ENCODE peak calls at places on chromosomes 6 and 20, in ten cellular contexts. One of them, this sample, is unnamed.

GRCh38 chr6:41023114-41023513 is 15.9 kb downstream of the UNC5CL start:
- DNase-seq in fibroblast of pulmonary artery: no peak
- DNase-seq in right atrium auricular region: no peak
- DNase-seq in lung: no peak
- DNase-seq in CD8-positive, alpha-beta T cell: no peak
- DNase-seq in HFFc6: no peak
- DNase-seq in uterus: no peak
- DNase-seq in progenitor cell of endocrine pancreas: no peak
- DNase-seq in thoracic aorta: no peak
- DNase-seq in prostate gland: no peak
- DNase-seq in this sample: no peak

GRCh38 chr6:40640591-40641293 is 53.6 kb upstream of the LRFN2 start:
- DNase-seq in fibroblast of pulmonary artery: peak
- DNase-seq in right atrium auricular region: no peak
- DNase-seq in lung: no peak
- DNase-seq in CD8-positive, alpha-beta T cell: peak
- DNase-seq in HFFc6: no peak
- DNase-seq in uterus: peak
- DNase-seq in progenitor cell of endocrine pancreas: no peak
- DNase-seq in thoracic aorta: no peak
- DNase-seq in prostate gland: no peak
- DNase-seq in this sample: no peak

GRCh38 chr6:17012421-17013225 is 89.2 kb upstream of the STMND1 start:
- DNase-seq in fibroblast of pulmonary artery: peak
- DNase-seq in right atrium auricular region: no peak
- DNase-seq in lung: no peak
- DNase-seq in CD8-positive, alpha-beta T cell: no peak
- DNase-seq in HFFc6: peak
- DNase-seq in uterus: peak
- DNase-seq in progenitor cell of endocrine pancreas: no peak
- DNase-seq in thoracic aorta: no peak
- DNase-seq in prostate gland: peak
- DNase-seq in this sample: no peak

GRCh38 chr20:63082308-63082938 is 75.7 kb upstream of the BHLHE23 start:
- DNase-seq in fibroblast of pulmonary artery: peak
- DNase-seq in right atrium auricular region: no peak
- DNase-seq in lung: no peak
- DNase-seq in CD8-positive, alpha-beta T cell: peak
- DNase-seq in HFFc6: no peak
- DNase-seq in uterus: no peak
- DNase-seq in progenitor cell of endocrine pancreas: peak
- DNase-seq in thoracic aorta: no peak
- DNase-seq in prostate gland: no peak
- DNase-seq in this sample: no peak

GRCh38 chr6:136791296-136792065 is 796 bp downstream of the MAP3K5 start:
- DNase-seq in fibroblast of pulmonary artery: peak
- DNase-seq in right atrium auricular region: peak
- DNase-seq in lung: peak
- DNase-seq in CD8-positive, alpha-beta T cell: peak
- DNase-seq in HFFc6: peak
- DNase-seq in uterus: peak
- DNase-seq in progenitor cell of endocrine pancreas: no peak
- DNase-seq in thoracic aorta: peak
- DNase-seq in prostate gland: peak
- DNase-seq in this sample: peak

GRCh38 chr20:9926007-9926406 is 87.1 kb upstream of the PAK5 start:
- DNase-seq in fibroblast of pulmonary artery: no peak
- DNase-seq in right atrium auricular region: no peak
- DNase-seq in lung: no peak
- DNase-seq in CD8-positive, alpha-beta T cell: no peak
- DNase-seq in HFFc6: no peak
- DNase-seq in uterus: no peak
- DNase-seq in progenitor cell of endocrine pancreas: no peak
- DNase-seq in thoracic aorta: no peak
- DNase-seq in prostate gland: no peak
- DNase-seq in this sample: no peak

GRCh38 chr6:131258816-131259476 is 123.7 kb downstream of the AKAP7 start:
- DNase-seq in fibroblast of pulmonary artery: peak
- DNase-seq in right atrium auricular region: no peak
- DNase-seq in lung: no peak
- DNase-seq in CD8-positive, alpha-beta T cell: no peak
- DNase-seq in HFFc6: no peak
- DNase-seq in uterus: no peak
- DNase-seq in progenitor cell of endocrine pancreas: no peak
- DNase-seq in thoracic aorta: no peak
- DNase-seq in prostate gland: no peak
- DNase-seq in this sample: no peak

GRCh38 chr6:113690255-113690956 is 166.7 kb upstream of the MARCKS start:
- DNase-seq in fibroblast of pulmonary artery: peak
- DNase-seq in right atrium auricular region: no peak
- DNase-seq in lung: no peak
- DNase-seq in CD8-positive, alpha-beta T cell: no peak
- DNase-seq in HFFc6: peak
- DNase-seq in uterus: no peak
- DNase-seq in progenitor cell of endocrine pancreas: no peak
- DNase-seq in thoracic aorta: no peak
- DNase-seq in prostate gland: peak
- DNase-seq in this sample: no peak

GRCh38 chr20:53386186-53386681 is 207.4 kb downstream of the ZNF217 start:
- DNase-seq in fibroblast of pulmonary artery: no peak
- DNase-seq in right atrium auricular region: no peak
- DNase-seq in lung: no peak
- DNase-seq in CD8-positive, alpha-beta T cell: no peak
- DNase-seq in HFFc6: no peak
- DNase-seq in uterus: no peak
- DNase-seq in progenitor cell of endocrine pancreas: no peak
- DNase-seq in thoracic aorta: no peak
- DNase-seq in prostate gland: no peak
- DNase-seq in this sample: no peak

GRCh38 chr20:38806855-38807655 is 1.6 kb downstream of the PPP1R16B start:
- DNase-seq in fibroblast of pulmonary artery: no peak
- DNase-seq in right atrium auricular region: no peak
- DNase-seq in lung: no peak
- DNase-seq in CD8-positive, alpha-beta T cell: peak
- DNase-seq in HFFc6: no peak
- DNase-seq in uterus: no peak
- DNase-seq in progenitor cell of endocrine pancreas: no peak
- DNase-seq in thoracic aorta: no peak
- DNase-seq in prostate gland: no peak
- DNase-seq in this sample: peak

GRCh38 chr6:113530769-113531168 is 326.4 kb upstream of the MARCKS start:
- DNase-seq in fibroblast of pulmonary artery: peak
- DNase-seq in right atrium auricular region: no peak
- DNase-seq in lung: no peak
- DNase-seq in CD8-positive, alpha-beta T cell: no peak
- DNase-seq in HFFc6: peak
- DNase-seq in uterus: no peak
- DNase-seq in progenitor cell of endocrine pancreas: no peak
- DNase-seq in thoracic aorta: no peak
- DNase-seq in prostate gland: no peak
- DNase-seq in this sample: no peak

GRCh38 chr6:157984165-157984564 is 2.5 kb downstream of the SYNJ2 start:
- DNase-seq in fibroblast of pulmonary artery: no peak
- DNase-seq in right atrium auricular region: no peak
- DNase-seq in lung: no peak
- DNase-seq in CD8-positive, alpha-beta T cell: no peak
- DNase-seq in HFFc6: no peak
- DNase-seq in uterus: no peak
- DNase-seq in progenitor cell of endocrine pancreas: no peak
- DNase-seq in thoracic aorta: no peak
- DNase-seq in prostate gland: no peak
- DNase-seq in this sample: no peak

GRCh38 chr20:208937-209566 is 18.0 kb upstream of the DEFB129 start:
- DNase-seq in fibroblast of pulmonary artery: peak
- DNase-seq in right atrium auricular region: no peak
- DNase-seq in lung: no peak
- DNase-seq in CD8-positive, alpha-beta T cell: no peak
- DNase-seq in HFFc6: peak
- DNase-seq in uterus: no peak
- DNase-seq in progenitor cell of endocrine pancreas: no peak
- DNase-seq in thoracic aorta: no peak
- DNase-seq in prostate gland: peak
- DNase-seq in this sample: no peak

GRCh38 chr6:10800810-10801209 is 37.5 kb downstream of the MAK start:
- DNase-seq in fibroblast of pulmonary artery: peak
- DNase-seq in right atrium auricular region: no peak
- DNase-seq in lung: no peak
- DNase-seq in CD8-positive, alpha-beta T cell: no peak
- DNase-seq in HFFc6: peak
- DNase-seq in uterus: no peak
- DNase-seq in progenitor cell of endocrine pancreas: no peak
- DNase-seq in thoracic aorta: no peak
- DNase-seq in prostate gland: no peak
- DNase-seq in this sample: no peak

GRCh38 chr6:42756713-42757112 is 10.8 kb upstream of the TBCC start:
- DNase-seq in fibroblast of pulmonary artery: no peak
- DNase-seq in right atrium auricular region: no peak
- DNase-seq in lung: no peak
- DNase-seq in CD8-positive, alpha-beta T cell: no peak
- DNase-seq in HFFc6: no peak
- DNase-seq in uterus: no peak
- DNase-seq in progenitor cell of endocrine pancreas: no peak
- DNase-seq in thoracic aorta: no peak
- DNase-seq in prostate gland: no peak
- DNase-seq in this sample: no peak
- TF ChIP-seq CTCF in fibroblast of pulmonary artery: no peak
- TF ChIP-seq CTCF in right atrium auricular region: no peak
- TF ChIP-seq CTCF in lung: no peak
- TF ChIP-seq CTCF in CD8-positive, alpha-beta T cell: no peak
- TF ChIP-seq CTCF in HFFc6: no peak
- TF ChIP-seq CTCF in uterus: no peak
- TF ChIP-seq CTCF in progenitor cell of endocrine pancreas: no peak
- TF ChIP-seq CTCF in thoracic aorta: no peak
- TF ChIP-seq CTCF in prostate gland: no peak
- TF ChIP-seq CTCF in this sample: no peak

GRCh38 chr20:58192567-58192966 is 35.9 kb downstream of the ANKRD60 start:
- DNase-seq in fibroblast of pulmonary artery: no peak
- DNase-seq in right atrium auricular region: no peak
- DNase-seq in lung: no peak
- DNase-seq in CD8-positive, alpha-beta T cell: peak
- DNase-seq in HFFc6: no peak
- DNase-seq in uterus: no peak
- DNase-seq in progenitor cell of endocrine pancreas: no peak
- DNase-seq in thoracic aorta: no peak
- DNase-seq in prostate gland: no peak
- DNase-seq in this sample: no peak
- TF ChIP-seq CTCF in fibroblast of pulmonary artery: peak
- TF ChIP-seq CTCF in right atrium auricular region: peak
- TF ChIP-seq CTCF in lung: peak
- TF ChIP-seq CTCF in CD8-positive, alpha-beta T cell: peak
- TF ChIP-seq CTCF in HFFc6: peak
- TF ChIP-seq CTCF in uterus: no peak
- TF ChIP-seq CTCF in progenitor cell of endocrine pancreas: peak
- TF ChIP-seq CTCF in thoracic aorta: peak
- TF ChIP-seq CTCF in prostate gland: no peak
- TF ChIP-seq CTCF in this sample: no peak

GRCh38 chr20:31608256-31608980 is 3.3 kb downstream of the ID1 start:
- DNase-seq in fibroblast of pulmonary artery: peak
- DNase-seq in right atrium auricular region: peak
- DNase-seq in lung: peak
- DNase-seq in CD8-positive, alpha-beta T cell: no peak
- DNase-seq in HFFc6: peak
- DNase-seq in uterus: peak
- DNase-seq in progenitor cell of endocrine pancreas: peak
- DNase-seq in thoracic aorta: no peak
- DNase-seq in prostate gland: peak
- DNase-seq in this sample: no peak
- TF ChIP-seq CTCF in fibroblast of pulmonary artery: no peak
- TF ChIP-seq CTCF in right atrium auricular region: no peak
- TF ChIP-seq CTCF in lung: no peak
- TF ChIP-seq CTCF in CD8-positive, alpha-beta T cell: no peak
- TF ChIP-seq CTCF in HFFc6: no peak
- TF ChIP-seq CTCF in uterus: no peak
- TF ChIP-seq CTCF in progenitor cell of endocrine pancreas: no peak
- TF ChIP-seq CTCF in thoracic aorta: no peak
- TF ChIP-seq CTCF in prostate gland: no peak
- TF ChIP-seq CTCF in this sample: no peak

GRCh38 chr6:29649701-29650673 is 6.9 kb upstream of the MOG start:
- DNase-seq in fibroblast of pulmonary artery: peak
- DNase-seq in right atrium auricular region: peak
- DNase-seq in lung: peak
- DNase-seq in CD8-positive, alpha-beta T cell: peak
- DNase-seq in HFFc6: peak
- DNase-seq in uterus: peak
- DNase-seq in progenitor cell of endocrine pancreas: peak
- DNase-seq in thoracic aorta: peak
- DNase-seq in prostate gland: peak
- DNase-seq in this sample: peak

GRCh38 chr6:29651413-29652197 is 5.3 kb upstream of the MOG start:
- DNase-seq in fibroblast of pulmonary artery: peak
- DNase-seq in right atrium auricular region: no peak
- DNase-seq in lung: no peak
- DNase-seq in CD8-positive, alpha-beta T cell: no peak
- DNase-seq in HFFc6: peak
- DNase-seq in uterus: no peak
- DNase-seq in progenitor cell of endocrine pancreas: no peak
- DNase-seq in thoracic aorta: no peak
- DNase-seq in prostate gland: no peak
- DNase-seq in this sample: no peak

GRCh38 chr6:29652198-29652584 is 4.7 kb upstream of the MOG start:
- DNase-seq in fibroblast of pulmonary artery: no peak
- DNase-seq in right atrium auricular region: no peak
- DNase-seq in lung: no peak
- DNase-seq in CD8-positive, alpha-beta T cell: no peak
- DNase-seq in HFFc6: no peak
- DNase-seq in uterus: no peak
- DNase-seq in progenitor cell of endocrine pancreas: no peak
- DNase-seq in thoracic aorta: no peak
- DNase-seq in prostate gland: no peak
- DNase-seq in this sample: no peak

GRCh38 chr6:29653452-29654038 is 3.3 kb upstream of the MOG start:
- DNase-seq in fibroblast of pulmonary artery: peak
- DNase-seq in right atrium auricular region: no peak
- DNase-seq in lung: peak
- DNase-seq in CD8-positive, alpha-beta T cell: peak
- DNase-seq in HFFc6: peak
- DNase-seq in uterus: no peak
- DNase-seq in progenitor cell of endocrine pancreas: no peak
- DNase-seq in thoracic aorta: no peak
- DNase-seq in prostate gland: peak
- DNase-seq in this sample: no peak

DNA sequence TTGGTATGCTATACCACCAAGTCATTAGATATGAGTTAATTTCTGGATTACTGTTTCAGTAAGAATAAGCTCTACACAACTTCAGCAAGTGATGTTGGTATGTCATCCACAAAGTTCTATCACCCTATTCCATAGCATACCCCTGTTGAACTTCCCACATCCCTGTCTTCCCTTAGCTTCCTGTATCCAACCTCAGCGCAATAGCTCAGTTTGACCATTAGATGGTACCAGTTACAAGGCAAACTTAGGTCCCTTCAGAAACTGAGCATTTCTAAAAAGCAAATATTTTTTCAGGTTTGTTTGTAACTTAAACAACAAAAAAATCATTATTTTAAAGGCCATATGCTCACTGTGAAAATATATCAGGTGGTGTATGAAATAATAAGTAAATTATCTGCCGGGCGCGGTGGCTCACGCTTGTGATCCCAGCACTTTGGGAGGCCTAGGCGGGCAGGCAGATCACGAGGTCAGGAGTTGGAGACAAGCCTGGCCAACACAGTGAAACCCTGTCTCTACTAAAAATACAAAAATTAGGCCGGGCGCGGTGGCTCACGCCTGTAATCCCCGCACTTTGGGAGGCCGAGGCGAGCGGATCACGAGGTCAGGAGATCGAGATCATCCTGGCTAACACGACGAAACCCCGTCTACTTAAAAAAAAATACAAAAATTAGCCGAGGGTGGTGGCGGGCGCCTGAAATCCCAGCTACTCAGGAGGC is 8.8 kb upstream of the MOG start:
- DNase-seq in fibroblast of pulmonary artery: peak
- DNase-seq in right atrium auricular region: no peak
- DNase-seq in lung: no peak
- DNase-seq in CD8-positive, alpha-beta T cell: no peak
- DNase-seq in HFFc6: peak
- DNase-seq in uterus: no peak
- DNase-seq in progenitor cell of endocrine pancreas: no peak
- DNase-seq in thoracic aorta: no peak
- DNase-seq in prostate gland: no peak
- DNase-seq in this sample: no peak
- TF ChIP-seq CTCF in fibroblast of pulmonary artery: peak
- TF ChIP-seq CTCF in right atrium auricular region: peak
- TF ChIP-seq CTCF in lung: peak
- TF ChIP-seq CTCF in CD8-positive, alpha-beta T cell: no peak
- TF ChIP-seq CTCF in HFFc6: peak
- TF ChIP-seq CTCF in uterus: no peak
- TF ChIP-seq CTCF in progenitor cell of endocrine pancreas: peak
- TF ChIP-seq CTCF in thoracic aorta: peak
- TF ChIP-seq CTCF in prostate gland: no peak
- TF ChIP-seq CTCF in this sample: no peak

This sample was measured in activated B cell treated with CpG ODN at 0.5 μM for 24 hours.